ENCODE peak calls at places on chromosomes 6 and 20, in nine cellular contexts. One of them, this sample, is unnamed.

GRCh38 chr6:42104095-42104806 is 38.2 kb downstream of the C6orf132 start:
- DNase-seq in effector memory CD4-positive, alpha-beta T cell: peak; percentile 16
- DNase-seq in GM13977: peak; percentile 91
- DNase-seq in COR-L47: no peak
- DNase-seq in cardiac muscle cell: peak; percentile 84
- DNase-seq in HEK293T: peak; percentile 46
- DNase-seq in astrocyte of the cerebellum: no peak
- DNase-seq in Right ventricle myocardium superior: peak; percentile 86
- DNase-seq in stimulated activated CD4-positive, alpha-beta T cell treated with anti-CD3 and anti-CD28 coated beads, Interleukin-1b, Interleukin-23, amount 100 ng/mL, for 24 hours: peak; percentile 74
- DNase-seq in this sample: no peak

GRCh38 chr6:134064461-134064860 is 12.0 kb upstream of the SLC2A12 start:
- DNase-seq in effector memory CD4-positive, alpha-beta T cell: no peak
- DNase-seq in GM13977: no peak
- DNase-seq in COR-L47: no peak
- DNase-seq in cardiac muscle cell: no peak
- DNase-seq in HEK293T: no peak
- DNase-seq in astrocyte of the cerebellum: no peak
- DNase-seq in Right ventricle myocardium superior: no peak
- DNase-seq in stimulated activated CD4-positive, alpha-beta T cell treated with anti-CD3 and anti-CD28 coated beads, Interleukin-1b, Interleukin-23, amount 100 ng/mL, for 24 hours: no peak
- DNase-seq in this sample: no peak

GRCh38 chr6:133899556-133899955 is 10.6 kb downstream of the TCF21 start:
- DNase-seq in effector memory CD4-positive, alpha-beta T cell: no peak
- DNase-seq in GM13977: no peak
- DNase-seq in COR-L47: no peak
- DNase-seq in cardiac muscle cell: no peak
- DNase-seq in HEK293T: no peak
- DNase-seq in astrocyte of the cerebellum: no peak
- DNase-seq in Right ventricle myocardium superior: no peak
- DNase-seq in stimulated activated CD4-positive, alpha-beta T cell treated with anti-CD3 and anti-CD28 coated beads, Interleukin-1b, Interleukin-23, amount 100 ng/mL, for 24 hours: no peak
- DNase-seq in this sample: no peak

GRCh38 chr6:168395983-168396382 is 45.0 kb upstream of the SMOC2 start:
- DNase-seq in effector memory CD4-positive, alpha-beta T cell: no peak
- DNase-seq in GM13977: no peak
- DNase-seq in COR-L47: no peak
- DNase-seq in cardiac muscle cell: no peak
- DNase-seq in HEK293T: no peak
- DNase-seq in astrocyte of the cerebellum: no peak
- DNase-seq in Right ventricle myocardium superior: no peak
- DNase-seq in stimulated activated CD4-positive, alpha-beta T cell treated with anti-CD3 and anti-CD28 coated beads, Interleukin-1b, Interleukin-23, amount 100 ng/mL, for 24 hours: no peak
- DNase-seq in this sample: no peak

GRCh38 chr6:34560366-34561226 is 4.5 kb upstream of the SPDEF start:
- DNase-seq in effector memory CD4-positive, alpha-beta T cell: no peak
- DNase-seq in GM13977: no peak
- DNase-seq in COR-L47: peak; percentile 39
- DNase-seq in cardiac muscle cell: peak; percentile 83
- DNase-seq in HEK293T: no peak
- DNase-seq in astrocyte of the cerebellum: no peak
- DNase-seq in Right ventricle myocardium superior: peak; percentile 58
- DNase-seq in stimulated activated CD4-positive, alpha-beta T cell treated with anti-CD3 and anti-CD28 coated beads, Interleukin-1b, Interleukin-23, amount 100 ng/mL, for 24 hours: no peak
- DNase-seq in this sample: no peak

GRCh38 chr6:52925042-52925441 is 15.5 kb upstream of the GSTA3 start:
- DNase-seq in effector memory CD4-positive, alpha-beta T cell: no peak
- DNase-seq in GM13977: no peak
- DNase-seq in COR-L47: no peak
- DNase-seq in cardiac muscle cell: no peak
- DNase-seq in HEK293T: no peak
- DNase-seq in astrocyte of the cerebellum: no peak
- DNase-seq in Right ventricle myocardium superior: no peak
- DNase-seq in stimulated activated CD4-positive, alpha-beta T cell treated with anti-CD3 and anti-CD28 coated beads, Interleukin-1b, Interleukin-23, amount 100 ng/mL, for 24 hours: no peak
- DNase-seq in this sample: no peak

GRCh38 chr6:6699741-6700367 is 111.3 kb downstream of the LY86 start:
- DNase-seq in effector memory CD4-positive, alpha-beta T cell: no peak
- DNase-seq in GM13977: no peak
- DNase-seq in COR-L47: peak; percentile 95
- DNase-seq in cardiac muscle cell: peak; percentile 75
- DNase-seq in HEK293T: no peak
- DNase-seq in astrocyte of the cerebellum: peak; percentile 89
- DNase-seq in Right ventricle myocardium superior: peak; percentile 77
- DNase-seq in stimulated activated CD4-positive, alpha-beta T cell treated with anti-CD3 and anti-CD28 coated beads, Interleukin-1b, Interleukin-23, amount 100 ng/mL, for 24 hours: no peak
- DNase-seq in this sample: peak; percentile 75

GRCh38 chr6:144931172-144932035 is 646.3 kb downstream of the UTRN start:
- DNase-seq in effector memory CD4-positive, alpha-beta T cell: no peak
- DNase-seq in GM13977: no peak
- DNase-seq in COR-L47: no peak
- DNase-seq in cardiac muscle cell: peak; percentile 49
- DNase-seq in HEK293T: peak; percentile 30
- DNase-seq in astrocyte of the cerebellum: peak; percentile 11
- DNase-seq in Right ventricle myocardium superior: no peak
- DNase-seq in stimulated activated CD4-positive, alpha-beta T cell treated with anti-CD3 and anti-CD28 coated beads, Interleukin-1b, Interleukin-23, amount 100 ng/mL, for 24 hours: peak; percentile 4
- DNase-seq in this sample: peak; percentile 17

GRCh38 chr6:105981002-105981887 is 104.9 kb upstream of the PRDM1 start:
- DNase-seq in effector memory CD4-positive, alpha-beta T cell: no peak
- DNase-seq in GM13977: no peak
- DNase-seq in COR-L47: no peak
- DNase-seq in cardiac muscle cell: peak; percentile 29
- DNase-seq in HEK293T: no peak
- DNase-seq in astrocyte of the cerebellum: no peak
- DNase-seq in Right ventricle myocardium superior: peak; percentile 43
- DNase-seq in stimulated activated CD4-positive, alpha-beta T cell treated with anti-CD3 and anti-CD28 coated beads, Interleukin-1b, Interleukin-23, amount 100 ng/mL, for 24 hours: no peak
- DNase-seq in this sample: no peak

GRCh38 chr6:17472653-17473183 is 79.3 kb downstream of the CAP2 start:
- DNase-seq in effector memory CD4-positive, alpha-beta T cell: no peak
- DNase-seq in GM13977: no peak
- DNase-seq in COR-L47: no peak
- DNase-seq in cardiac muscle cell: peak; percentile 8
- DNase-seq in HEK293T: peak; percentile 38
- DNase-seq in astrocyte of the cerebellum: no peak
- DNase-seq in Right ventricle myocardium superior: no peak
- DNase-seq in stimulated activated CD4-positive, alpha-beta T cell treated with anti-CD3 and anti-CD28 coated beads, Interleukin-1b, Interleukin-23, amount 100 ng/mL, for 24 hours: no peak
- DNase-seq in this sample: peak; percentile 91

GRCh38 chr20:56322661-56323060 is 36.1 kb upstream of the FAM210B start:
- DNase-seq in effector memory CD4-positive, alpha-beta T cell: no peak
- DNase-seq in GM13977: no peak
- DNase-seq in COR-L47: no peak
- DNase-seq in cardiac muscle cell: no peak
- DNase-seq in HEK293T: no peak
- DNase-seq in astrocyte of the cerebellum: no peak
- DNase-seq in Right ventricle myocardium superior: no peak
- DNase-seq in stimulated activated CD4-positive, alpha-beta T cell treated with anti-CD3 and anti-CD28 coated beads, Interleukin-1b, Interleukin-23, amount 100 ng/mL, for 24 hours: no peak
- DNase-seq in this sample: no peak

This sample was measured in NCI-H526 treated with DMSO at 0.1 percent for 48 hours.